ENCODE peak calls at places on chromosomes 13 and 19, in seven cellular contexts. One of them, this sample, is unnamed.

GRCh38 chr13:52165410-52165809 is 6.0 kb upstream of the NEK3 start:
- DNase-seq in fibroblast of lung: no peak
- DNase-seq in AG04449: no peak
- DNase-seq in IMR-90: no peak
- DNase-seq in tibial artery: no peak
- DNase-seq in ovary: no peak
- DNase-seq in kidney epithelial cell: no peak
- DNase-seq in this sample: no peak

GRCh38 chr13:56015919-56016318 is 1124.8 kb upstream of the PRR20A start:
- DNase-seq in ovary: no peak
- DNase-seq in tibial artery: no peak
- DNase-seq in AG04449: no peak
- DNase-seq in fibroblast of lung: no peak
- DNase-seq in IMR-90: no peak
- DNase-seq in kidney epithelial cell: no peak
- DNase-seq in this sample: no peak

GRCh38 chr19:5621945-5622464 is 571 bp downstream of the SAFB2 start:
- DNase-seq in fibroblast of lung: no peak
- DNase-seq in kidney epithelial cell: no peak
- DNase-seq in AG04449: no peak
- DNase-seq in tibial artery: peak; percentile 27
- DNase-seq in IMR-90: no peak
- DNase-seq in ovary: peak; percentile 44
- DNase-seq in this sample: no peak

GRCh38 chr19:6730153-6730804 is 7.1 kb downstream of the GPR108 start:
- DNase-seq in tibial artery: no peak
- DNase-seq in fibroblast of lung: no peak
- DNase-seq in AG04449: no peak
- DNase-seq in IMR-90: no peak
- DNase-seq in ovary: peak; percentile 90
- DNase-seq in kidney epithelial cell: no peak
- DNase-seq in this sample: no peak

GRCh38 chr13:33543631-33544030 is 258.1 kb upstream of the STARD13 start:
- DNase-seq in ovary: no peak
- DNase-seq in IMR-90: no peak
- DNase-seq in kidney epithelial cell: no peak
- DNase-seq in AG04449: no peak
- DNase-seq in fibroblast of lung: peak; percentile 38
- DNase-seq in tibial artery: no peak
- DNase-seq in this sample: no peak

GRCh38 chr13:36418022-36418805 is 14.1 kb upstream of the CCNA1 start:
- DNase-seq in kidney epithelial cell: no peak
- DNase-seq in tibial artery: no peak
- DNase-seq in fibroblast of lung: peak; percentile 77
- DNase-seq in ovary: no peak
- DNase-seq in AG04449: no peak
- DNase-seq in IMR-90: peak; percentile 58
- DNase-seq in this sample: no peak

GRCh38 chr13:65892859-65893258 is 1337.3 kb downstream of the PCDH9 start:
- DNase-seq in AG04449: no peak
- DNase-seq in tibial artery: no peak
- DNase-seq in fibroblast of lung: no peak
- DNase-seq in IMR-90: peak; percentile 7
- DNase-seq in kidney epithelial cell: no peak
- DNase-seq in ovary: no peak
- DNase-seq in this sample: no peak

GRCh38 chr13:79171131-79172061 is 234.7 kb downstream of the RBM26 start:
- DNase-seq in tibial artery: no peak
- DNase-seq in kidney epithelial cell: no peak
- DNase-seq in fibroblast of lung: no peak
- DNase-seq in AG04449: no peak
- DNase-seq in IMR-90: no peak
- DNase-seq in ovary: no peak
- DNase-seq in this sample: no peak

GRCh38 chr13:43269037-43269476 is 245.7 kb downstream of the DNAJC15 start:
- DNase-seq in ovary: peak; percentile 44
- DNase-seq in IMR-90: peak; percentile 98
- DNase-seq in fibroblast of lung: peak; percentile 98
- DNase-seq in tibial artery: no peak
- DNase-seq in kidney epithelial cell: peak; percentile 84
- DNase-seq in AG04449: peak; percentile 97
- DNase-seq in this sample: peak; percentile 70

GRCh38 chr13:79317856-79318255 is 88.2 kb downstream of the RBM26 start:
- DNase-seq in fibroblast of lung: no peak
- DNase-seq in IMR-90: no peak
- DNase-seq in kidney epithelial cell: no peak
- DNase-seq in tibial artery: no peak
- DNase-seq in AG04449: no peak
- DNase-seq in ovary: no peak
- DNase-seq in this sample: no peak

GRCh38 chr13:98888890-98889279 is 89.0 kb downstream of the DOCK9 start:
- DNase-seq in ovary: no peak
- DNase-seq in tibial artery: no peak
- DNase-seq in fibroblast of lung: no peak
- DNase-seq in IMR-90: no peak
- DNase-seq in AG04449: no peak
- DNase-seq in kidney epithelial cell: no peak
- DNase-seq in this sample: no peak

GRCh38 chr19:9782282-9782681 is 13.7 kb upstream of the ZNF846 start:
- DNase-seq in ovary: no peak
- DNase-seq in kidney epithelial cell: no peak
- DNase-seq in tibial artery: no peak
- DNase-seq in fibroblast of lung: no peak
- DNase-seq in IMR-90: no peak
- DNase-seq in AG04449: no peak
- DNase-seq in this sample: no peak

GRCh38 chr13:43908156-43909126 is 28.7 kb downstream of the LACC1 start:
- DNase-seq in fibroblast of lung: peak; percentile 78
- DNase-seq in tibial artery: no peak
- DNase-seq in ovary: no peak
- DNase-seq in AG04449: peak; percentile 38
- DNase-seq in IMR-90: peak; percentile 91
- DNase-seq in kidney epithelial cell: peak; percentile 35
- DNase-seq in this sample: peak; percentile 51

GRCh38 chr13:23743269-23743668 is 145.9 kb downstream of the MIPEP start:
- DNase-seq in IMR-90: no peak
- DNase-seq in tibial artery: no peak
- DNase-seq in AG04449: no peak
- DNase-seq in fibroblast of lung: no peak
- DNase-seq in kidney epithelial cell: no peak
- DNase-seq in ovary: no peak
- DNase-seq in this sample: no peak

GRCh38 chr19:1855040-1855827 is 7.0 kb upstream of the REXO1 start:
- DNase-seq in AG04449: no peak
- DNase-seq in ovary: no peak
- DNase-seq in tibial artery: peak; percentile 86
- DNase-seq in kidney epithelial cell: no peak
- DNase-seq in fibroblast of lung: peak; percentile 91
- DNase-seq in IMR-90: peak; percentile 85
- DNase-seq in this sample: no peak

GRCh38 chr13:75704942-75705320 is 68.8 kb downstream of the LMO7 start:
- DNase-seq in ovary: no peak
- DNase-seq in IMR-90: no peak
- DNase-seq in fibroblast of lung: no peak
- DNase-seq in tibial artery: no peak
- DNase-seq in AG04449: no peak
- DNase-seq in kidney epithelial cell: no peak
- DNase-seq in this sample: no peak

GRCh38 chr19:9075064-9075964 is 11.5 kb upstream of the OR1M1 start:
- DNase-seq in AG04449: peak; percentile 65
- DNase-seq in tibial artery: peak; percentile 27
- DNase-seq in fibroblast of lung: peak; percentile 92
- DNase-seq in IMR-90: peak; percentile 83
- DNase-seq in ovary: peak; percentile 78
- DNase-seq in kidney epithelial cell: peak; percentile 96
- DNase-seq in this sample: peak; percentile 97

GRCh38 chr19:19420570-19421301 is 15.3 kb downstream of the GATAD2A start:
- DNase-seq in tibial artery: no peak
- DNase-seq in ovary: no peak
- DNase-seq in AG04449: no peak
- DNase-seq in fibroblast of lung: no peak
- DNase-seq in kidney epithelial cell: no peak
- DNase-seq in IMR-90: no peak
- DNase-seq in this sample: no peak

GRCh38 chr19:45779231-45780145 is 2.8 kb downstream of the DMPK start:
- DNase-seq in tibial artery: peak; percentile 86
- DNase-seq in ovary: peak; percentile 90
- DNase-seq in kidney epithelial cell: no peak
- DNase-seq in IMR-90: no peak
- DNase-seq in fibroblast of lung: no peak
- DNase-seq in AG04449: no peak
- DNase-seq in this sample: no peak

GRCh38 chr13:85541476-85541875 is 257.7 kb downstream of the SLITRK6 start:
- DNase-seq in fibroblast of lung: no peak
- DNase-seq in ovary: no peak
- DNase-seq in tibial artery: no peak
- DNase-seq in AG04449: no peak
- DNase-seq in kidney epithelial cell: no peak
- DNase-seq in IMR-90: no peak
- DNase-seq in this sample: no peak

GRCh38 chr19:42441047-42441440 is 1.7 kb downstream of the CXCL17 start:
- DNase-seq in tibial artery: no peak
- DNase-seq in ovary: no peak
- DNase-seq in AG04449: no peak
- DNase-seq in IMR-90: no peak
- DNase-seq in kidney epithelial cell: no peak
- DNase-seq in fibroblast of lung: no peak
- DNase-seq in this sample: no peak

GRCh38 chr19:36420961-36421748 is 2.7 kb upstream of the ZFP82 start:
- DNase-seq in fibroblast of lung: peak; percentile 46
- DNase-seq in kidney epithelial cell: no peak
- DNase-seq in AG04449: no peak
- DNase-seq in ovary: no peak
- DNase-seq in tibial artery: no peak
- DNase-seq in IMR-90: peak; percentile 27
- DNase-seq in this sample: peak; percentile 10

GRCh38 chr19:45117666-45118065 is 24.7 kb downstream of the PPP1R37 start:
- DNase-seq in AG04449: no peak
- DNase-seq in fibroblast of lung: no peak
- DNase-seq in kidney epithelial cell: no peak
- DNase-seq in tibial artery: no peak
- DNase-seq in ovary: no peak
- DNase-seq in IMR-90: no peak
- DNase-seq in this sample: no peak

GRCh38 chr19:35757231-35757748 is 461 bp upstream of the HSPB6 start:
- DNase-seq in IMR-90: peak; percentile 96
- DNase-seq in AG04449: peak; percentile 67
- DNase-seq in ovary: peak; percentile 99
- DNase-seq in fibroblast of lung: peak; percentile 98
- DNase-seq in tibial artery: peak; percentile 94
- DNase-seq in kidney epithelial cell: no peak
- DNase-seq in this sample: no peak

GRCh38 chr13:100298691-100299090 is 209.8 kb downstream of the PCCA start:
- DNase-seq in IMR-90: no peak
- DNase-seq in tibial artery: no peak
- DNase-seq in kidney epithelial cell: no peak
- DNase-seq in AG04449: no peak
- DNase-seq in ovary: no peak
- DNase-seq in fibroblast of lung: no peak
- DNase-seq in this sample: no peak

GRCh38 chr13:106145997-106146864 is 389.2 kb downstream of the EFNB2 start:
- DNase-seq in ovary: no peak
- DNase-seq in fibroblast of lung: no peak
- DNase-seq in kidney epithelial cell: no peak
- DNase-seq in AG04449: no peak
- DNase-seq in tibial artery: no peak
- DNase-seq in IMR-90: no peak
- DNase-seq in this sample: no peak
- TF ChIP-seq CTCF in ovary: no peak
- TF ChIP-seq CTCF in fibroblast of lung: no peak
- TF ChIP-seq CTCF in kidney epithelial cell: no peak
- TF ChIP-seq CTCF in AG04449: no peak
- TF ChIP-seq CTCF in tibial artery: no peak
- TF ChIP-seq CTCF in IMR-90: no peak
- TF ChIP-seq CTCF in this sample: no peak

GRCh38 chr13:111187879-111188643 is 73.0 kb downstream of the ARHGEF7 start:
- DNase-seq in kidney epithelial cell: no peak
- DNase-seq in fibroblast of lung: peak; percentile 24
- DNase-seq in tibial artery: no peak
- DNase-seq in IMR-90: peak; percentile 67
- DNase-seq in AG04449: no peak
- DNase-seq in ovary: no peak
- DNase-seq in this sample: no peak
- H3K4me3 ChIP-seq in kidney epithelial cell: no peak overlapping the region
- H3K4me3 ChIP-seq in fibroblast of lung: no peak overlapping the region
- H3K4me3 ChIP-seq in tibial artery: peak overlapping the region; percentile 42
- H3K4me3 ChIP-seq in IMR-90: no peak overlapping the region
- H3K4me3 ChIP-seq in AG04449: no peak overlapping the region
- H3K4me3 ChIP-seq in ovary: no peak overlapping the region
- H3K4me3 ChIP-seq in this sample: no peak overlapping the region

GRCh38 chr19:51005248-51005647 is 3.8 kb upstream of the KLK8 start:
- DNase-seq in ovary: no peak
- DNase-seq in AG04449: no peak
- DNase-seq in kidney epithelial cell: no peak
- DNase-seq in fibroblast of lung: no peak
- DNase-seq in IMR-90: no peak
- DNase-seq in tibial artery: no peak
- DNase-seq in this sample: no peak
- TF ChIP-seq CTCF in ovary: no peak
- TF ChIP-seq CTCF in AG04449: no peak
- TF ChIP-seq CTCF in kidney epithelial cell: no peak
- TF ChIP-seq CTCF in fibroblast of lung: no peak
- TF ChIP-seq CTCF in IMR-90: no peak
- TF ChIP-seq CTCF in tibial artery: no peak
- TF ChIP-seq CTCF in this sample: no peak

GRCh38 chr19:18108897-18109296 is 11.3 kb downstream of the MAST3 start:
- DNase-seq in ovary: no peak
- DNase-seq in kidney epithelial cell: no peak
- DNase-seq in IMR-90: no peak
- DNase-seq in fibroblast of lung: no peak
- DNase-seq in AG04449: no peak
- DNase-seq in tibial artery: no peak
- DNase-seq in this sample: no peak

GRCh38 chr19:18107235-18108083 is 9.9 kb downstream of the MAST3 start:
- DNase-seq in AG04449: no peak
- DNase-seq in tibial artery: no peak
- DNase-seq in kidney epithelial cell: no peak
- DNase-seq in fibroblast of lung: no peak
- DNase-seq in ovary: no peak
- DNase-seq in IMR-90: no peak
- DNase-seq in this sample: no peak

GRCh38 chr19:18110833-18111232 is 13.3 kb downstream of the MAST3 start:
- DNase-seq in ovary: no peak
- DNase-seq in kidney epithelial cell: no peak
- DNase-seq in tibial artery: no peak
- DNase-seq in IMR-90: no peak
- DNase-seq in fibroblast of lung: no peak
- DNase-seq in AG04449: no peak
- DNase-seq in this sample: no peak

GRCh38 chr19:18109731-18110671 is 12.4 kb downstream of the MAST3 start:
- DNase-seq in tibial artery: peak; percentile 46
- DNase-seq in kidney epithelial cell: no peak
- DNase-seq in AG04449: no peak
- DNase-seq in IMR-90: no peak
- DNase-seq in ovary: no peak
- DNase-seq in fibroblast of lung: no peak
- DNase-seq in this sample: no peak

DNA sequence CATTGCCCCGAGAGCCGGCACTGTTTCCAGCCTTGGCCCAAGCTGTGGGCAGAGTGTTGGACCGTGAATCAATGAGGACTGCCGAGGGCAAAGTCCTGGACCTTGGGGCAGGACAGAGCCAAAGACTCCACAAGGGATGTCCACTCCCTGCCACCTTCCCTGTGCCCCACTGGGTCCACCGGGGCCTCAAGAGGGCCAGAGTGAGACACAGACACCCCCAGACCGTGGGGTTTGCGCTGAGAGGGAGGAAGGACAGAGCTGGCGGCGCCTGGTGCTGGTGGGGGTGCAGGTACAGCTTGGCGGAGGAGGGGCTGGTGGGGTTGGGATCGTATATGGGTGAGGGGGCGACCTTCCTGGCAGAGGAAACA is 11.8 kb downstream of the MAST3 start:
- DNase-seq in kidney epithelial cell: no peak
- DNase-seq in tibial artery: no peak
- DNase-seq in ovary: no peak
- DNase-seq in fibroblast of lung: no peak
- DNase-seq in IMR-90: no peak
- DNase-seq in AG04449: no peak
- DNase-seq in this sample: no peak
- H3K4me3 ChIP-seq in kidney epithelial cell: peak overlapping the region; percentile 80
- H3K4me3 ChIP-seq in tibial artery: peak overlapping the region; percentile 66
- H3K4me3 ChIP-seq in ovary: peak overlapping the region; percentile 42
- H3K4me3 ChIP-seq in fibroblast of lung: peak overlapping the region; percentile 82
- H3K4me3 ChIP-seq in IMR-90: peak overlapping the region; percentile 94
- H3K4me3 ChIP-seq in AG04449: peak overlapping the region; percentile 72
- H3K4me3 ChIP-seq in this sample: peak overlapping the region; percentile 93